ENCODE peak calls at places on chromosomes 2 and 18, in six cellular contexts. I is uterus, X is spleen, Q is prostate gland, V is H1, N is Peyer's patch. L is an unnamed sample. For H3K4me1, the result is how much of the 10 kb centered on the place peaks cover.

GRCh38 chr2:158902005-158902398 is 66.4 kb upstream of the TANC1 start:
- DNase-seq in I (no peak), X (no peak), Q (no peak), V (no peak), N (no peak), L (no peak)

GRCh38 chr2:240565267-240566202 is 2.7 kb upstream of the RNPEPL1 start:
- DNase-seq in I (peak), X (peak), Q (peak), V (no peak), N (peak), L (no peak)

GRCh38 chr18:50401888-50402287 is 27.0 kb downstream of the SKA1 start:
- DNase-seq in I (no peak), X (no peak), Q (no peak), V (no peak), N (peak), L (no peak)

GRCh38 chr18:12441475-12442035 is 33.8 kb downstream of the PRELID3A start:
- DNase-seq in I (no peak), X (no peak), Q (no peak), V (no peak), N (no peak), L (no peak)

GRCh38 chr2:58032016-58032750 is 14.4 kb upstream of the VRK2 start:
- DNase-seq in I (no peak), X (no peak), Q (no peak), V (no peak), N (no peak), L (no peak)

GRCh38 chr2:8456149-8457091 is 225.4 kb upstream of the ID2 start:
- DNase-seq in I (no peak), X (no peak), Q (no peak), V (no peak), N (no peak), L (no peak)

GRCh38 chr2:11492720-11493119 is 26.8 kb upstream of the E2F6 start:
- DNase-seq in I (no peak), X (no peak), Q (no peak), V (no peak), N (no peak), L (no peak)

GRCh38 chr18:48488388-48488850 is 50.4 kb upstream of the CTIF start:
- DNase-seq in I (peak), X (no peak), Q (peak), V (no peak), N (peak), L (no peak)

GRCh38 chr2:240434728-240435456 is 571 bp upstream of the GPC1 start:
- DNase-seq in I (peak), X (peak), Q (peak), V (no peak), N (peak), L (peak)

GRCh38 chr2:232026941-232027340 is 65.4 kb downstream of the DIS3L2 start:
- DNase-seq in I (no peak), X (no peak), Q (no peak), V (no peak), N (no peak), L (no peak)

GRCh38 chr2:239234151-239234825 is 166.5 kb downstream of the HDAC4 start:
- DNase-seq in I (no peak), X (no peak), Q (no peak), V (no peak), N (no peak), L (no peak)

GRCh38 chr18:5543854-5544389 is at the start of gene EPB41L3:
- DNase-seq in I (peak), X (peak), Q (no peak), V (no peak), N (peak), L (no peak)

GRCh38 chr2:228841877-228842276 is 429.2 kb downstream of the PID1 start:
- DNase-seq in I (no peak), X (no peak), Q (no peak), V (no peak), N (no peak), L (no peak)

GRCh38 chr2:240213226-240213475 is 72.7 kb upstream of the OTOS start:
- DNase-seq in I (no peak), X (peak), Q (no peak), V (no peak), N (no peak), L (no peak)

GRCh38 chr2:239348563-239349447 is 52.0 kb downstream of the HDAC4 start:
- DNase-seq in I (peak), X (no peak), Q (peak), V (no peak), N (peak), L (no peak)

GRCh38 chr2:239275037-239275685 is 125.7 kb downstream of the HDAC4 start:
- DNase-seq in I (peak), X (peak), Q (peak), V (no peak), N (peak), L (peak)

DNA sequence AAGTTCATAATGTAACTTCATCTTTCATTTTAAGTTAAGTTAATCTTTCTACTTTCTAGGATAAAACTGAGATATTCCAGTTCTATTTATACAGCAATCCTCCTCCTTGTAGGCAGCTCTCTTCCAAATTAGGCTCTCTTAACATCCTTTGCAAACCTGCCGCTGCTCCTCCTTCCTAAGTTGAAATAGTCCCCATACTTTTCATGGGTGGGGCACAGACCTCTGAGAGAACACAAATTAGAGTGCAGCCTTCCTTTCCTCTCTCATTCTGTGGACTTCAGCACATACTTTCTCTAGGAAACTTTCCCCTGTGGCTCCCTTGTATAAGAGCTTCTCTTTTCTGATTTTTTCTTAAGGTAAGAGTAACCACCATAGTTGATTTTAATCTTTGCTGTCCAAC is 28.3 kb downstream of the TWSG1 start:
- DNase-seq in I (no peak), X (no peak), Q (no peak), V (no peak), N (no peak), L (no peak)
- H3K4me1 ChIP-seq in I (under half), X (under half), Q (under half), V (under half), N (under half), L (under half)

DNA sequence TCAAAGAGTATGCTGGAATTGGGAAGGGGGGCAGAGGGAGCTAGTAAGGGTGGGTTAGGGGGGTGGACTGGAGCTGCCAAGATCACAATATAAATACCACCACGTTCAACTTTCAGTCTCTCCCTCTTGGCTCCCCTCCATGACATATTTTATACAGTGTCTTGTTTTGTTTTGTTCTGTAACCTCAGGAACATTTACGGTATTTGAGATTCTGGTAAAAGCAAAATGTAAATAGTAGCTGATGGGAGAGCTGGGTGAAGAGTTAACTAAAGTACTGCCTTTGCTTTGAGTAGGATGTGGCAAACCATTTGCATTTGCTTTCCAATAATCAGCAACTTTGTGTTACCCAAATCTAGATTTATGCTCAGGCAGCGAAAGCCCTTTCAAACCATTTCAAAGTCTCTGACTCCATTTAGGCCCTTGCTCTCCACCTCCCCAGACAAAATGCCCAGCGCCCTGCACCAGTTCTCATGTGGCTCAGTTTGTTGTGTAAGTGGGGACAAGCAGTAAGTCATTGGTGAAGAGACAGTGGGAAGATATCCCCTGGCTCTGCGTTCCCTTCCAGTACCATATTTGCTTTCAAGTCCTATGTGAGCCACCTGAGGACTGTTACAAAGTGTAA is 17.4 kb downstream of the IRS1 start:
- DNase-seq in I (no peak), X (no peak), Q (peak), V (no peak), N (no peak), L (no peak)
- TF ChIP-seq POLR2A in I (no peak), X (no peak), Q (no peak), V (no peak), N (no peak), L (no peak)

DNA sequence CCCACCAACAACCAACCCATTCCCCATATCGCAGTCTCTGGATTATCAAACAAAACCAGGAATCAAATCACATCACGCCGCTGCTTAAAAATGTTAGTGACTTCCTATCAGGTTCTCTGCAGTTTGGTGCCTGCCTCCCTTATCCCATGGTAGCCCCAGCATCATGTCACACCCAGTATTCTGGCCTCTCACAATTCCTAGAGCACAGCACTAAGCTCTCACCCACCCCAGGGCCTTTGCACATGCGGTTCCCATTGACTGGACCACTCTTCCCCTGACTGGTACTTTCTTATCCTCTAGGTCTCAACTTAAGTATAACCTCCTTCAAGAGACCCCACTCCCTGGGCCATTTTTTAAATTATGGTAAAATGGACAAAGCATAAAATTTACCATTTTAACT is 12.8 kb downstream of the ATP8B1 start:
- DNase-seq in I (no peak), X (no peak), Q (no peak), V (no peak), N (no peak), L (no peak)
- H3K4me1 ChIP-seq in I (under half), X (under half), Q (under half), V (under half), N (under half), L (under half)

GRCh38 chr2:25340340-25340886 is 1.3 kb downstream of the DNMT3A start:
- DNase-seq in I (peak), X (peak), Q (no peak), V (no peak), N (no peak), L (no peak)
- TF ChIP-seq POLR2A in I (no peak), X (no peak), Q (no peak), V (no peak), N (no peak), L (no peak)

GRCh38 chr2:119545754-119546445 is 1.7 kb downstream of the CFAP221 start:
- DNase-seq in I (no peak), X (no peak), Q (no peak), V (no peak), N (no peak), L (no peak)

GRCh38 chr2:119546446-119546765 is 2.2 kb downstream of the CFAP221 start:
- DNase-seq in I (no peak), X (no peak), Q (no peak), V (no peak), N (no peak), L (no peak)

GRCh38 chr2:119548516-119549120 is 4.4 kb downstream of the CFAP221 start:
- DNase-seq in I (no peak), X (no peak), Q (no peak), V (no peak), N (no peak), L (no peak)

GRCh38 chr2:119550346-119550745 is 6.1 kb downstream of the CFAP221 start:
- DNase-seq in I (no peak), X (no peak), Q (no peak), V (no peak), N (no peak), L (no peak)

DNA sequence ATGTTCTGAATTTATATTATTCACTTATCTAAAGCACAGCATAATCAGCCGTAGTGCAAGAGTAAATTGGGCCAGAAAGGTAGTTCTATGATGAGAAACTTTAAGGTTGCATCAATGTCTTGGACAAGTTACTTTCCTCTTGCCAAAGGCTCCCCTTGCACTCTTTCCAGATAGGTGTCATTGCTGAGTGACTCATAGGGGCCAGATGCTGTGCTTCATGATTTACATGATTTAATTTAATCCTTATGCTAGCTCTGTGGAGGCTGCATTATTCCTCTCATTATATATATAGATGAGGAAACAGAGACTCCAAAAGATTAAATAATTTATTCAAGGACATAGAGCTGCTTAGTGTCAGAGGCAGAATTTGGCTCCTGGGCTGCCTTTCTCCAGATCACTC is 5.0 kb downstream of the CFAP221 start:
- DNase-seq in I (no peak), X (no peak), Q (no peak), V (no peak), N (no peak), L (no peak)
- H3K4me1 ChIP-seq in I (under half), X (under half), Q (under half), V (under half), N (under half), L (under half)

GRCh38 chr2:236855176-236855865 is 230.4 kb upstream of the COPS8 start:
- DNase-seq in I (no peak), X (no peak), Q (no peak), V (no peak), N (no peak), L (no peak)

GRCh38 chr2:236852100-236852976 is 233.4 kb upstream of the COPS8 start:
- DNase-seq in I (peak), X (no peak), Q (no peak), V (no peak), N (no peak), L (no peak)

GRCh38 chr2:236855866-236856855 is 229.5 kb upstream of the COPS8 start:
- DNase-seq in I (no peak), X (no peak), Q (no peak), V (no peak), N (no peak), L (no peak)

GRCh38 chr2:236852977-236853374 is 232.7 kb upstream of the COPS8 start:
- DNase-seq in I (no peak), X (no peak), Q (no peak), V (no peak), N (no peak), L (no peak)

GRCh38 chr2:236853558-236853957 is 232.1 kb upstream of the COPS8 start:
- DNase-seq in I (no peak), X (no peak), Q (no peak), V (no peak), N (no peak), L (no peak)
- TF ChIP-seq POLR2A in I (no peak), X (no peak), Q (no peak), V (no peak), N (no peak), L (no peak)